ENCODE peak calls at places on chromosomes 4 and X, in ten cellular contexts. D is tibial nerve, T is testis, X is cardiac muscle cell, S is small intestine, V is upper lobe of left lung, A is right atrium auricular region, U is aorta, I is mammary epithelial cell, Y is stomach. K is an unnamed sample. For H3K27me3, H3K4me1 and H3K9me3, the result is how much of the 10 kb centered on the place peaks cover.

GRCh38 chrX:31589503-31589902 is 517.7 kb upstream of the FTHL17 start:
- DNase-seq in D (no peak), T (no peak), X (no peak), S (no peak), V (no peak), A (no peak), U (no peak), I (no peak), Y (no peak), K (no peak)

GRCh38 chrX:42837092-42837726 is 59.2 kb upstream of the PPP1R2C start:
- DNase-seq in D (no peak), T (no peak), X (no peak), S (no peak), V (no peak), A (no peak), U (no peak), I (no peak), Y (no peak), K (no peak)

GRCh38 chr4:15756361-15756861 is 21.7 kb upstream of the CD38 start:
- DNase-seq in D (no peak), T (no peak), X (no peak), S (peak), V (peak), A (no peak), U (no peak), I (peak), Y (no peak), K (peak)

GRCh38 chr4:107800058-107800457 is 24.7 kb upstream of the SGMS2 start:
- DNase-seq in D (no peak), T (no peak), X (no peak), S (peak), V (peak), A (no peak), U (no peak), I (no peak), Y (no peak), K (no peak)

GRCh38 chr4:169152899-169153298 is 117.9 kb downstream of the SH3RF1 start:
- DNase-seq in D (no peak), T (no peak), X (no peak), S (no peak), V (no peak), A (no peak), U (no peak), I (no peak), Y (no peak), K (no peak)

GRCh38 chr4:23373269-23373668 is 516.6 kb downstream of the PPARGC1A start:
- DNase-seq in D (no peak), T (peak), X (peak), S (peak), V (peak), A (peak), U (no peak), I (peak), Y (peak), K (peak)

GRCh38 chr4:15914736-15915135 is 23.8 kb downstream of the FGFBP1 start:
- DNase-seq in D (no peak), T (no peak), X (no peak), S (no peak), V (no peak), A (no peak), U (no peak), I (peak), Y (no peak), K (no peak)

GRCh38 chr4:5558502-5558901 is 149.9 kb downstream of the EVC2 start:
- DNase-seq in D (no peak), T (no peak), X (no peak), S (no peak), V (no peak), A (no peak), U (no peak), I (no peak), Y (no peak), K (no peak)

GRCh38 chr4:6574747-6575502 is at the start of gene MAN2B2:
- DNase-seq in D (peak), T (peak), X (peak), S (peak), V (peak), A (peak), U (peak), I (peak), Y (peak), K (peak)

GRCh38 chrX:131783555-131784338 is 239.4 kb upstream of the STK26 start:
- DNase-seq in D (no peak), T (no peak), X (no peak), S (no peak), V (peak), A (peak), U (no peak), I (peak), Y (peak), K (no peak)

GRCh38 chr4:56995525-56995924 is 16.8 kb downstream of the POLR2B start:
- DNase-seq in D (peak), T (peak), X (no peak), S (peak), V (no peak), A (peak), U (no peak), I (no peak), Y (peak), K (no peak)

GRCh38 chr4:111602848-111603247 is 542.4 kb upstream of the FAM241A start:
- DNase-seq in D (no peak), T (no peak), X (no peak), S (no peak), V (no peak), A (no peak), U (no peak), I (no peak), Y (no peak), K (no peak)

GRCh38 chrX:103431316-103431715 is 55.0 kb downstream of the BEX3 start:
- DNase-seq in D (no peak), T (no peak), X (no peak), S (no peak), V (no peak), A (no peak), U (no peak), I (peak), Y (no peak), K (no peak)

GRCh38 chr4:41154814-41155177 is 59.5 kb downstream of the APBB2 start:
- DNase-seq in D (no peak), T (no peak), X (no peak), S (no peak), V (no peak), A (no peak), U (no peak), I (no peak), Y (no peak), K (no peak)

GRCh38 chr4:74751856-74752255 is 42.5 kb downstream of the BTC start:
- DNase-seq in D (no peak), T (no peak), X (no peak), S (no peak), V (no peak), A (no peak), U (no peak), I (no peak), Y (no peak), K (no peak)

GRCh38 chr4:66606908-66607307 is 936.6 kb upstream of the EPHA5 start:
- DNase-seq in D (no peak), T (no peak), X (no peak), S (no peak), V (no peak), A (no peak), U (no peak), I (no peak), Y (no peak), K (no peak)

GRCh38 chr4:123444298-123444731 is 47.7 kb downstream of the SPRY1 start:
- DNase-seq in D (no peak), T (peak), X (peak), S (peak), V (peak), A (no peak), U (no peak), I (no peak), Y (no peak), K (peak)

GRCh38 chr4:73855406-73855805 is 2.3 kb downstream of the PF4V1 start:
- DNase-seq in D (no peak), T (no peak), X (no peak), S (no peak), V (no peak), A (no peak), U (no peak), I (no peak), Y (no peak), K (no peak)

GRCh38 chr4:168923526-168924194 is 86.4 kb downstream of the CBR4 start:
- DNase-seq in D (no peak), T (peak), X (peak), S (peak), V (peak), A (no peak), U (no peak), I (peak), Y (peak), K (peak)

GRCh38 chr4:52366625-52367024 is 292.5 kb downstream of the USP46 start:
- DNase-seq in D (no peak), T (no peak), X (no peak), S (no peak), V (no peak), A (no peak), U (no peak), I (no peak), Y (no peak), K (no peak)

GRCh38 chr4:180058731-180059215 is 2184.4 kb upstream of the TENM3 start:
- DNase-seq in D (no peak), T (peak), X (peak), S (peak), V (peak), A (no peak), U (peak), I (peak), Y (no peak), K (no peak)

GRCh38 chr4:183729069-183729406 is 69.9 kb downstream of the TRAPPC11 start:
- DNase-seq in D (no peak), T (no peak), X (no peak), S (no peak), V (no peak), A (no peak), U (no peak), I (no peak), Y (no peak), K (no peak)

GRCh38 chrX:151779258-151779657 is 44.7 kb downstream of the CNGA2 start:
- DNase-seq in D (no peak), T (no peak), X (no peak), S (no peak), V (no peak), A (peak), U (no peak), I (no peak), Y (no peak), K (no peak)
- H3K27me3 ChIP-seq in D (under half), T (under half), X (under half), S (under half), V (under half), A (under half), U (under half), I (under half), Y (under half), K (under half)

DNA sequence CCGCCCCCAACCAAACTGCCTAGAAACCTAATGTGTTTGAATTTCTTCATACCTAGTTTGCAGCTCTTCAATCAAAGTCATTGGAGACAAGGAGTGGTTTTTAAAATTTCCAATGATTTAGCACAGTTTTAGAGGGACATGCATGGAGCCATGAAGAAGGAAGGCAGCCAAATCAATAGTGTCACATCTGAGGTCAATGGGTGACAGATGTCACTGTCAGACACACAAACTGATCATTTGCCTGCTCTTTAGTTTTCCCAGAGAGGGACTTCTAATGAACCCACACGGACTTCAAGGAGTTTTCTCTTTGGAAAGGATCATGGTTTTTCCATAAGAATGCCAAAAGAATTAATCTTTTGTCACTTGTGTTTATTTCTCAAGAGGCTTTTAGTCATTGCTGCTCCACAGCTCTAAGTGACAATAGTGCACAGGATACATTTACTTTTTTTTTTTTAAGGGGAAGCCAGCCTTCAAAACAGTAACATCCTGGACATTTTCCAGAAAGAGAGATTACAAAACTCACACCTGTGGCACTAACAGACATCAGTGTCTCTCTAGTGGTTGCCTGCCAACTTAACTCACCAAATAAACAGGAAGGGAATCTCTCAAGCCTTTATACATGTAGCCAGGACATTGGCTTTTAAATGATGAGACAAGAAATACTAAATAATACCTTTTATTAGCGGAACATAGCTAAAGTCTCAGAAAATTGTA is 251.1 kb upstream of the DIAPH2 start:
- DNase-seq in D (no peak), T (no peak), X (no peak), S (no peak), V (no peak), A (no peak), U (no peak), I (no peak), Y (no peak), K (no peak)
- H3K4me1 ChIP-seq in D (under half), T (under half), X (under half), S (under half), V (under half), A (under half), U (under half), I (under half), Y (under half), K (under half)

DNA sequence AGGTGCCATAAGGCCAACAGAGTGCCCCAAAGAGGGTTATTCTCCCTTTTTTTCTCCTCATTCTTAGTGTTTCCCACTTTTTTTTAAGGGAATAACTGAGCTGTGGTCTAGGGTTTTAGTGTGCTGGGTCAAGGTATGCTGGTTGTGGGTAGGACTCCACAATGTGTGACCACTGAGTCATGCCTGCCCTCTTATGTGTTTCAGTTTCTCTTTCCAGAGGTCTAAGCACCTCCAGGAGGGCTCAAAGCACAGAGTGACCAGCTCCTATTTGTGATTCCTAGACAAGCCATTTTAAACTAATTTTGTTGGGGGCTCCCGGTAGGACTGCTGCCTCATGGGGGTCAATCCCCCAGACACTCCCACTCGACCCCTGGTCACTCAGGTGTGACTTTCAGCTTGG is 80.5 kb upstream of the GC start:
- DNase-seq in D (no peak), T (no peak), X (no peak), S (no peak), V (no peak), A (no peak), U (no peak), I (no peak), Y (no peak), K (no peak)
- H3K9me3 ChIP-seq in D (under half), T (under half), X (under half), S (under half), V (under half), A (under half), U (under half), I (under half), Y (under half), K (under half)

DNA sequence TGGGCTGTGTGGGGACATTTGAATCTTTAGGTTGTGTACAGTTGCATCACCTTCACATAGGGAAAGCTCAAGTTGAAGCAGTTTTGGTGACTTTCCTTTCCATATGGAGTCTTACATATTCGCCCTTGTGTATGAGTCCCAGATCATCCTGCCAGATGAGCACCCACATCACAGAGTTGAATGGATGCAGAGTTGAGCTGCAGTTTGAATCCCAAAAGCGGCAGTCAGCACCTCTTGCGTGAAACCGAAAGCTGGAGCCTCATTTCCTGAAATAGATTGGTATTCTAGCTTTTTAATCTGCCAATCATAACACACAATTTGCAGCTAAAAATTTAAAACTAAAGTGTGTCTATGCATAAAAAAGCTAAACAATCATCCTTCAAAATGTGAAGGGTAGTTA is 162.9 kb upstream of the DIPK2B start:
- DNase-seq in D (no peak), T (no peak), X (no peak), S (no peak), V (no peak), A (no peak), U (no peak), I (no peak), Y (no peak), K (no peak)
- H3K27me3 ChIP-seq in D (under half), T (under half), X (under half), S (under half), V (under half), A (under half), U (under half), I (under half), Y (under half), K (under half)

GRCh38 chr4:88191404-88191803 is 33.0 kb upstream of the ABCG2 start:
- DNase-seq in D (no peak), T (no peak), X (no peak), S (no peak), V (no peak), A (no peak), U (no peak), I (no peak), Y (no peak), K (no peak)
- H3K4me1 ChIP-seq in D (under half), T (under half), X (under half), S (under half), V (under half), A (under half), U (under half), I (under half), Y (under half), K (under half)

DNA sequence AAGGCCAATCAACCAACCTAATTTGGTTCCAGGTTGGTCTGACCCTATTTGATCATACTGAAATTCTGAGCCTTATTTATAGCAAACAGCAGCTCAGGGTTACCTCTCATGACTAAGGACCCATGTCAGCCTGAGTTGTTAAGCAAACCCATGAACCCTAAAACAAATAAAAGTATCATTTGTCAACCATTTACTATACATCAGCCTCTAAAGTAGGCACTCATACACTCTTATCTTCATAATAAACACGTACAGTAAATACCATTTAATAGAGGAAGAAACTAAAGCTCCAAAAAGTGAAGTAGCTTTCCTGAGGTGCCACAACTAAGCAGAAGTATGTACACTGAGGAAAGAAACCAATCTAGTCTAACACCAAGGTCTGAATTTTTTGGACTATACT is 25.2 kb downstream of the MANBA start:
- DNase-seq in D (no peak), T (no peak), X (no peak), S (no peak), V (no peak), A (no peak), U (no peak), I (no peak), Y (no peak), K (no peak)
- H3K9me3 ChIP-seq in D (under half), T (under half), X (under half), S (under half), V (under half), A (under half), U (under half), I (under half), Y (under half), K (under half)

DNA sequence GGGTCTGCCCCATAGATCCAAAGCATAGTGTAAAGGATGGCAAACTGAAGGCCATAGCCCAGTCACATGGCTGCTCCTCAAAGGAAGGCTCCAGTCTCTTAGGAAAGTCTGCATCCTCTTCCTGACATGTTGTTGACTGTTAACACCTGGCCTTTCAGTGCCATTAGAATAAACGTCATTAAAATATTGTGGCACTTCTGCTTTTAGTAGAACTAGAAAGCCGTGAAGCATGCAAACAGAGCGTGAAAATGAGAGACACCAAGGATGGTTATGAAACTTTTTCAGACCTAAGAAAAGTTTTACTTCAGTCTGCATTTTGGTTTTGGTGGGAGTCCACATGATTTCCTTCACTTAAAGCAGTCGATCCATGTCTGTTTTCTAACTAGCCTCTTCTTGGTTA is 41.1 kb upstream of the AFF2 start:
- DNase-seq in D (no peak), T (no peak), X (no peak), S (no peak), V (no peak), A (no peak), U (no peak), I (no peak), Y (no peak), K (no peak)
- H3K27me3 ChIP-seq in D (under half), T (under half), X (under half), S (under half), V (under half), A (under half), U (under half), I (under half), Y (under half), K (under half)